ENCODE peak calls at places on chromosomes 7 and 10, in nine cellular contexts. One of them, this sample, is unnamed.
A peak's percentile ranks its signal among the peaks of the same experiment; 100 is the strongest.

GRCh38 chr7:19377611-19378339 is 232.6 kb upstream of the FERD3L start:
- DNase-seq in ACHN: no peak
- DNase-seq in A172: peak; percentile 54
- DNase-seq in GM06990: no peak
- DNase-seq in HTR-8/SVneo: peak; percentile 4
- DNase-seq in GM13976: no peak
- DNase-seq in Calu3: no peak
- DNase-seq in kidney tubule cell: no peak
- DNase-seq in dermis blood vessel endothelial cell: no peak
- DNase-seq in this sample: no peak

GRCh38 chr10:58952747-58953466 is 223.5 kb upstream of the PHYHIPL start:
- DNase-seq in ACHN: peak; percentile 70
- DNase-seq in A172: peak; percentile 52
- DNase-seq in GM06990: peak; percentile 9
- DNase-seq in HTR-8/SVneo: peak; percentile 23
- DNase-seq in GM13976: peak; percentile 23
- DNase-seq in Calu3: peak; percentile 65
- DNase-seq in kidney tubule cell: peak; percentile 62
- DNase-seq in dermis blood vessel endothelial cell: peak; percentile 42
- DNase-seq in this sample: peak; percentile 40

GRCh38 chr10:121426307-121426706 is 171.9 kb downstream of the FGFR2 start:
- DNase-seq in ACHN: no peak
- DNase-seq in A172: no peak
- DNase-seq in GM06990: no peak
- DNase-seq in HTR-8/SVneo: no peak
- DNase-seq in GM13976: no peak
- DNase-seq in Calu3: no peak
- DNase-seq in kidney tubule cell: no peak
- DNase-seq in dermis blood vessel endothelial cell: no peak
- DNase-seq in this sample: peak; percentile 24

GRCh38 chr10:102935939-102936605 is 18.0 kb downstream of the CNNM2 start:
- DNase-seq in ACHN: no peak
- DNase-seq in A172: no peak
- DNase-seq in GM06990: no peak
- DNase-seq in HTR-8/SVneo: no peak
- DNase-seq in GM13976: no peak
- DNase-seq in Calu3: no peak
- DNase-seq in kidney tubule cell: no peak
- DNase-seq in dermis blood vessel endothelial cell: no peak
- DNase-seq in this sample: no peak

GRCh38 chr7:42311195-42311594 is 74.2 kb upstream of the GLI3 start:
- DNase-seq in ACHN: no peak
- DNase-seq in A172: no peak
- DNase-seq in GM06990: no peak
- DNase-seq in HTR-8/SVneo: no peak
- DNase-seq in GM13976: no peak
- DNase-seq in Calu3: no peak
- DNase-seq in kidney tubule cell: no peak
- DNase-seq in dermis blood vessel endothelial cell: no peak
- DNase-seq in this sample: no peak

GRCh38 chr10:59621771-59622170 is 87.9 kb downstream of the SLC16A9 start:
- DNase-seq in ACHN: no peak
- DNase-seq in A172: no peak
- DNase-seq in GM06990: no peak
- DNase-seq in HTR-8/SVneo: no peak
- DNase-seq in GM13976: no peak
- DNase-seq in Calu3: no peak
- DNase-seq in kidney tubule cell: no peak
- DNase-seq in dermis blood vessel endothelial cell: no peak
- DNase-seq in this sample: no peak

GRCh38 chr7:99362801-99363200 is 11.7 kb upstream of the ARPC1B start:
- DNase-seq in ACHN: no peak
- DNase-seq in A172: peak; percentile 56
- DNase-seq in GM06990: no peak
- DNase-seq in HTR-8/SVneo: no peak
- DNase-seq in GM13976: no peak
- DNase-seq in Calu3: no peak
- DNase-seq in kidney tubule cell: no peak
- DNase-seq in dermis blood vessel endothelial cell: no peak
- DNase-seq in this sample: no peak

GRCh38 chr7:116968626-116969025 is 15.3 kb downstream of the ST7 start:
- DNase-seq in ACHN: no peak
- DNase-seq in A172: no peak
- DNase-seq in GM06990: no peak
- DNase-seq in HTR-8/SVneo: no peak
- DNase-seq in GM13976: no peak
- DNase-seq in Calu3: no peak
- DNase-seq in kidney tubule cell: no peak
- DNase-seq in dermis blood vessel endothelial cell: no peak
- DNase-seq in this sample: no peak

GRCh38 chr7:74417419-74417971 is 36.2 kb upstream of the GTF2IRD1 start:
- DNase-seq in ACHN: peak; percentile 79
- DNase-seq in A172: peak; percentile 69
- DNase-seq in GM06990: peak; percentile 33
- DNase-seq in HTR-8/SVneo: peak; percentile 85
- DNase-seq in GM13976: peak; percentile 93
- DNase-seq in Calu3: peak; percentile 69
- DNase-seq in kidney tubule cell: peak; percentile 72
- DNase-seq in dermis blood vessel endothelial cell: peak; percentile 80
- DNase-seq in this sample: peak; percentile 83

GRCh38 chr10:18759575-18759974 is 100.3 kb downstream of the ARL5B start:
- DNase-seq in ACHN: no peak
- DNase-seq in A172: no peak
- DNase-seq in GM06990: no peak
- DNase-seq in HTR-8/SVneo: no peak
- DNase-seq in GM13976: no peak
- DNase-seq in Calu3: no peak
- DNase-seq in kidney tubule cell: no peak
- DNase-seq in dermis blood vessel endothelial cell: no peak
- DNase-seq in this sample: no peak

GRCh38 chr7:10802526-10802925 is 171.1 kb upstream of the PHF14 start:
- DNase-seq in ACHN: peak; percentile 58
- DNase-seq in A172: peak; percentile 93
- DNase-seq in GM06990: no peak
- DNase-seq in HTR-8/SVneo: peak; percentile 30
- DNase-seq in GM13976: no peak
- DNase-seq in Calu3: no peak
- DNase-seq in kidney tubule cell: peak; percentile 80
- DNase-seq in dermis blood vessel endothelial cell: no peak
- DNase-seq in this sample: no peak

GRCh38 chr7:26910221-26910620 is 45.8 kb upstream of the SKAP2 start:
- DNase-seq in ACHN: peak; percentile 73
- DNase-seq in A172: peak; percentile 85
- DNase-seq in GM06990: no peak
- DNase-seq in HTR-8/SVneo: peak; percentile 33
- DNase-seq in GM13976: no peak
- DNase-seq in Calu3: peak; percentile 74
- DNase-seq in kidney tubule cell: peak; percentile 79
- DNase-seq in dermis blood vessel endothelial cell: peak; percentile 31
- DNase-seq in this sample: peak; percentile 20

GRCh38 chr10:48237225-48237855 is 37.2 kb downstream of the FRMPD2 start:
- DNase-seq in ACHN: no peak
- DNase-seq in A172: no peak
- DNase-seq in GM06990: no peak
- DNase-seq in HTR-8/SVneo: no peak
- DNase-seq in GM13976: no peak
- DNase-seq in Calu3: no peak
- DNase-seq in kidney tubule cell: no peak
- DNase-seq in dermis blood vessel endothelial cell: no peak
- DNase-seq in this sample: no peak

GRCh38 chr7:20152511-20152910 is 64.7 kb downstream of the MACC1 start:
- DNase-seq in ACHN: no peak
- DNase-seq in A172: peak; percentile 19
- DNase-seq in GM06990: no peak
- DNase-seq in HTR-8/SVneo: peak; percentile 5
- DNase-seq in GM13976: no peak
- DNase-seq in Calu3: no peak
- DNase-seq in kidney tubule cell: no peak
- DNase-seq in dermis blood vessel endothelial cell: no peak
- DNase-seq in this sample: no peak

This sample was measured in NCI-H460.